ENCODE peak calls at places on chromosomes 16 and 17, in five cellular contexts. X is Peyer's patch, N is MM.1S, S is A549, W is A673. J is an unnamed sample.

GRCh38 chr16:86388976-86389375 is 121.4 kb upstream of the FOXF1 start:
- DNase-seq in W (no peak), S (no peak), N (no peak), X (no peak), J (no peak)

GRCh38 chr17:2068101-2068518 is 13.2 kb downstream of the HIC1 start:
- DNase-seq in X (no peak), N (no peak), S (no peak), W (no peak), J (no peak)

GRCh38 chr17:80986816-80987480 is 4.7 kb upstream of the CHMP6 start:
- DNase-seq in N (no peak), S (no peak), W (no peak), X (no peak), J (no peak)

GRCh38 chr17:67376892-67377726 is at the start of gene PITPNC1:
- DNase-seq in N (peak), X (peak), W (peak), S (peak), J (peak)

GRCh38 chr16:2151188-2152091 is 3.0 kb downstream of the RAB26 start:
- DNase-seq in S (no peak), N (no peak), W (no peak), X (no peak), J (no peak)

GRCh38 chr16:49713770-49714169 is 142.1 kb downstream of the ZNF423 start:
- DNase-seq in N (no peak), X (no peak), W (no peak), S (no peak), J (no peak)

GRCh38 chr16:25877103-25877502 is 185.3 kb downstream of the HS3ST4 start:
- DNase-seq in X (no peak), N (no peak), W (no peak), S (no peak), J (no peak)

GRCh38 chr16:54193656-54194007 is 93.0 kb downstream of the IRX3 start:
- DNase-seq in W (peak), N (peak), S (peak), X (peak), J (peak)

GRCh38 chr17:43216369-43216761 is 4.7 kb downstream of the TMEM106A start:
- DNase-seq in N (no peak), X (no peak), W (no peak), S (no peak), J (no peak)

GRCh38 chr17:10663231-10663630 is 6.1 kb upstream of the MYH3 start:
- DNase-seq in S (no peak), X (no peak), W (no peak), N (no peak), J (no peak)

GRCh38 chr17:47959825-47960655 is 2.4 kb upstream of the PRR15L start:
- DNase-seq in W (no peak), N (no peak), X (peak), S (no peak), J (no peak)

GRCh38 chr16:73053379-73054130 is 5.6 kb upstream of the ZFHX3 start:
- DNase-seq in W (peak), X (no peak), S (peak), N (no peak), J (no peak)

GRCh38 chr17:56624947-56625346 is 31.4 kb downstream of the NOG start:
- DNase-seq in X (no peak), S (no peak), N (no peak), W (no peak), J (no peak)

GRCh38 chr17:4365628-4366311 is 705 bp downstream of the UBE2G1 start:
- DNase-seq in S (no peak), W (peak), N (peak), X (no peak), J (no peak)

GRCh38 chr17:57211543-57211942 is 44.8 kb upstream of the MSI2 start:
- DNase-seq in W (no peak), X (no peak), S (peak), N (no peak), J (no peak)

GRCh38 chr17:55549140-55549539 is 37.9 kb upstream of the SMIM36 start:
- DNase-seq in X (no peak), N (peak), W (peak), S (no peak), J (no peak)

GRCh38 chr16:397736-398332 is 835 bp downstream of the NME4 start:
- DNase-seq in S (peak), W (peak), N (peak), X (peak), J (peak)

GRCh38 chr16:10226672-10227306 is 44.6 kb upstream of the GRIN2A start:
- DNase-seq in N (no peak), X (no peak), S (no peak), W (no peak), J (no peak)

GRCh38 chr16:85524365-85524629 is 88.8 kb upstream of the GSE1 start:
- DNase-seq in N (no peak), W (no peak), S (no peak), X (no peak), J (no peak)

GRCh38 chr16:81650982-81651562 is 128.0 kb upstream of the PLCG2 start:
- DNase-seq in X (peak), S (no peak), W (peak), N (no peak), J (no peak)

GRCh38 chr16:70758786-70759185 is 42.2 kb downstream of the VAC14 start:
- DNase-seq in W (no peak), X (no peak), S (no peak), N (no peak), J (no peak)

GRCh38 chr17:45841883-45842525 is 2.7 kb upstream of the SPPL2C start:
- DNase-seq in S (no peak), X (no peak), W (no peak), N (no peak), J (no peak)

GRCh38 chr17:20281860-20282259 is 185.5 kb downstream of the LGALS9B start:
- DNase-seq in X (no peak), W (no peak), N (no peak), S (no peak), J (no peak)

GRCh38 chr16:72854537-72854936 is 193.4 kb downstream of the ZFHX3 start:
- DNase-seq in S (no peak), X (no peak), W (no peak), N (no peak), J (no peak)

GRCh38 chr17:13957636-13958035 is 111.7 kb upstream of the COX10 start:
- DNase-seq in W (no peak), X (no peak), S (no peak), N (no peak), J (no peak)

GRCh38 chr16:89373355-89374110 is 116.8 kb downstream of the ANKRD11 start:
- DNase-seq in W (no peak), N (no peak), X (no peak), S (no peak), J (no peak)

GRCh38 chr17:50806141-50806643 is 29.2 kb upstream of the WFIKKN2 start:
- DNase-seq in S (no peak), X (no peak), N (no peak), W (peak), J (no peak)

GRCh38 chr17:44327715-44328449 is 3.3 kb upstream of the SLC25A39 start:
- DNase-seq in X (no peak), N (no peak), W (no peak), S (no peak), J (no peak)

GRCh38 chr17:44334315-44335181 is 9.9 kb upstream of the SLC25A39 start:
- DNase-seq in X (no peak), N (no peak), S (no peak), W (no peak), J (no peak)

GRCh38 chr17:44333371-44333770 is 8.7 kb upstream of the SLC25A39 start:
- DNase-seq in W (no peak), N (no peak), S (no peak), X (peak), J (no peak)

GRCh38 chr17:44326867-44327444 is 2.3 kb upstream of the SLC25A39 start:
- DNase-seq in N (peak), X (peak), W (peak), S (peak), J (peak)

GRCh38 chr17:44331249-44331760 is 6.7 kb upstream of the SLC25A39 start:
- DNase-seq in N (peak), S (peak), W (peak), X (peak), J (peak)
- TF ChIP-seq CTCF in N (peak), S (peak), W (peak), X (peak), J (peak)

GRCh38 chr17:40287159-40287493 is 553 bp upstream of the CDC6 start:
- DNase-seq in X (no peak), S (no peak), N (no peak), W (no peak), J (no peak)

GRCh38 chr17:40286473-40286872 is 1.2 kb upstream of the CDC6 start:
- DNase-seq in W (no peak), X (no peak), N (no peak), S (no peak), J (no peak)

GRCh38 chr17:40283662-40284061 is 4.0 kb upstream of the CDC6 start:
- DNase-seq in S (peak), X (no peak), N (no peak), W (no peak), J (no peak)

GRCh38 chr17:40281663-40282062 is 6.0 kb upstream of the CDC6 start:
- DNase-seq in W (no peak), N (no peak), S (no peak), X (no peak), J (no peak)

GRCh38 chr17:40284085-40284713 is 3.5 kb upstream of the CDC6 start:
- DNase-seq in X (no peak), S (peak), N (no peak), W (peak), J (no peak)
- TF ChIP-seq CTCF in X (peak), S (no peak), N (no peak), W (no peak), J (no peak)

DNA sequence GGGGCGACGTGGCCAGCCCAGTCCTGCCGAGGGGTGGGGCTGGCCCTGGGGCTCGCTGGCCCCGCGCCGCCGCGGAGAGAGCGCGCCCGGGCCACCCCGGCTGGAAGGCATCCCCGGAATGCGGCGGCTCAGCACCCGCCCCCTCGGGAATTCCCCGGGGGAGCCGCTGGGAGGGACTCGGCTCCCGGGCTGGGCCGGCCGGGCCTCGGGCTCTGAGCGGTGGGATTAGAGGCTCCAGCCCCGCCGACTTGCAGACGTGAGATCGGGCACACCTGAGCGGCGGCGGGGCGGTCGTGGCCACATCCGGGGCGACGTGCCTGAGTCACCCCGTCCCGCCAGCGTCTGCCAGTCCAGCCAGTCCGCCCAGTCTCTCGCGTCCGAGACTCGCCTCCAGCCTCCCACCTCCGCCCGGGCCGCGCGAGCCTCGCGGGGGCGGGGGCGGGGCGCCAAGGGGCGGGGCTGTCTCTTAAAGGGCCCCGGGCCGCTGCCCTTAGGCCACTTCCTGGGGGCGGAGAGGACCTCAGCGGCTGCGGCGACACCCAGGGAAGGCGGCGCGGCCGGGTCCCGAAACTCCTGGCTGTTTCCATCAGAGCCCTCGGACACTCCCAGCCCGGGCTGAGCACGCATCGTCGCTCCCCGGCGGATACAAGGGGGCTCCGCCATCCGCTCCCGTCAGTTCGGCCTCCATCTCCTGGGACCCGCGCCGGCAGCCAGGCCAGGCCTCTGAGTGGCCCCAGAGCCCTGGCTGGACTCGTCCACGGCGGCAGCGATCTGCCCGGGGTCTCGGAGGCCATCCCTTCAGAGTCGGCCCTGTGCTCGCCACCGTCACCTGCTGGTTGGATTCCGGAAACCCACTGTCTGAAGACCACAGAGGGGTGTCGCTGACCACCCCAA is at the start of gene KCTD11:
- DNase-seq in X (peak), S (peak), W (peak), N (peak), J (peak)
- TF ChIP-seq CTCF in X (peak), S (peak), W (peak), N (peak), J (peak)

GRCh38 chr16:87951550-87952538 is 610 bp downstream of the BANP start:
- DNase-seq in S (no peak), N (no peak), X (no peak), W (peak), J (no peak)
- TF ChIP-seq CTCF in S (no peak), N (peak), X (no peak), W (peak), J (no peak)

J was measured in GM10248.